ENCODE peak calls at places on chromosomes 3 and 15, in five cellular contexts. N, O, Z, T and Q are unnamed samples.
A peak's percentile ranks its signal among the peaks of the same experiment; 100 is the strongest.

GRCh38 chr3:113514265-113514769 is 639 bp downstream of the SPICE1 start:
- DNase-seq in Z (no peak), T (no peak), O (no peak), N (no peak), Q (no peak)

GRCh38 chr15:87219650-87220615 is 1036.6 kb downstream of the NTRK3 start:
- DNase-seq in O (no peak), T (no peak), N (no peak), Z (no peak), Q (no peak)

GRCh38 chr15:75228787-75229186 is 27.1 kb downstream of the C15orf39 start:
- DNase-seq in O (peak; percentile 49), N (no peak), T (no peak), Z (no peak), Q (peak; percentile 4)

GRCh38 chr15:32855942-32856341 is 138.1 kb downstream of the GREM1 start:
- DNase-seq in O (no peak), Z (peak; percentile 22), N (no peak), T (no peak), Q (no peak)

GRCh38 chr3:10228248-10228950 is 19.9 kb upstream of the TATDN2 start:
- DNase-seq in Z (peak; percentile 42), O (no peak), T (no peak), N (no peak), Q (no peak)

GRCh38 chr3:153210116-153210515 is 48.1 kb downstream of the RAP2B start:
- DNase-seq in Z (no peak), T (no peak), N (no peak), O (no peak), Q (no peak)

GRCh38 chr3:129837057-129837631 is 56.4 kb downstream of the TMCC1 start:
- DNase-seq in Z (no peak), N (no peak), T (no peak), O (no peak), Q (no peak)

GRCh38 chr3:152444029-152444641 is 175.4 kb downstream of the MBNL1 start:
- DNase-seq in T (no peak), N (peak; percentile 46), O (no peak), Z (no peak), Q (no peak)

GRCh38 chr3:87987952-87988351 is 70.9 kb downstream of the CGGBP1 start:
- DNase-seq in N (no peak), Z (no peak), O (no peak), T (no peak), Q (no peak)

GRCh38 chr3:58722526-58722925 is 56.0 kb upstream of the FAM3D start:
- DNase-seq in N (no peak), Z (no peak), O (no peak), T (no peak), Q (no peak)

GRCh38 chr15:68732451-68732850 is 88.2 kb downstream of the ANP32A start:
- DNase-seq in O (no peak), Z (no peak), N (no peak), T (no peak), Q (no peak)

GRCh38 chr15:62711691-62712454 is 330.7 kb upstream of the TPM1 start:
- DNase-seq in Z (no peak), T (no peak), N (no peak), O (no peak), Q (no peak)

GRCh38 chr3:187521546-187521945 is 148.6 kb downstream of the SST start:
- DNase-seq in O (no peak), N (no peak), Z (no peak), T (no peak), Q (no peak)

GRCh38 chr15:92232317-92232716 is 161.4 kb upstream of the ST8SIA2 start:
- DNase-seq in N (no peak), Z (no peak), O (no peak), T (no peak), Q (no peak)

GRCh38 chr15:44670087-44670945 is 6.9 kb upstream of the SPG11 start:
- DNase-seq in N (no peak), O (no peak), T (no peak), Z (no peak), Q (no peak)

GRCh38 chr3:71695000-71695482 is 30.2 kb downstream of the EIF4E3 start:
- DNase-seq in T (no peak), Z (peak; percentile 61), N (no peak), O (no peak), Q (no peak)

GRCh38 chr3:17258823-17259436 is 374.2 kb downstream of the PLCL2 start:
- DNase-seq in O (no peak), T (no peak), N (peak; percentile 58), Z (peak; percentile 7), Q (no peak)

GRCh38 chr3:178588593-178588992 is 52.4 kb downstream of the KCNMB2 start:
- DNase-seq in O (no peak), N (peak; percentile 1), Z (no peak), T (no peak), Q (no peak)

GRCh38 chr3:178584722-178585121 is 48.5 kb downstream of the KCNMB2 start:
- DNase-seq in O (no peak), T (no peak), Z (no peak), N (no peak), Q (no peak)

GRCh38 chr3:178585439-178585838 is 49.2 kb downstream of the KCNMB2 start:
- DNase-seq in O (no peak), T (no peak), N (peak; percentile 7), Z (no peak), Q (no peak)

DNA sequence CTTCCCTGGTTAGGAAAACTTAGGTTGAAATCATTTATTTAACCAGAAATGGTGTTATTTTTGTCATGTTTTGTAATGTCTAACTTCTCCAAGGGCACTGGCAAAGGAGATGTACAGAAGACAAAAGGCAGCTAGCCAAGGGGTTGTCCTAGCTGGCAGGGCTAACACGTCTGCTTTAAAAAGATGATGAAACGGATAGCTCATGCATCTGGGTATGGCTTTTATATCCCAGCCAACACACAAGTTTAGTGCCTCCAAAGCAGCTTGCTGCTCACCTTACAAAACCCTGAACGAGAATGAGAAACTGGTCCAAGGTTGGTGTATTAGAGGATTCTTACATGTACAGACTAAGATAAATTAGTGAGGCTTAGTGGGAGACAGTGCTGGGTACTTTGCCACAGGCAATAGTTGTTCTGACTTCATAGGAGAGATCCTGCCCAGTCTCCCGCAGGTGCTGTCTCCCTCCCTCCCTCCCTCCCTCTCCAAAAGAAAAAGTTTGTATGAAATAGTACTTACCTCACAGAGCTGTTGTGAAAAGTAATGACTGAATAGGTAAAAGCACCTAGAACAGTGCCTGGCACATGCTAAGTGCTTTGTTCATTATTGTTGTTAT is 47.8 kb downstream of the KCNMB2 start:
- DNase-seq in T (no peak), O (no peak), Z (no peak), N (peak; percentile 4), Q (no peak)
- TF ChIP-seq CTCF in T (no peak), O (no peak), Z (no peak), N (no peak), Q (no peak)

DNA sequence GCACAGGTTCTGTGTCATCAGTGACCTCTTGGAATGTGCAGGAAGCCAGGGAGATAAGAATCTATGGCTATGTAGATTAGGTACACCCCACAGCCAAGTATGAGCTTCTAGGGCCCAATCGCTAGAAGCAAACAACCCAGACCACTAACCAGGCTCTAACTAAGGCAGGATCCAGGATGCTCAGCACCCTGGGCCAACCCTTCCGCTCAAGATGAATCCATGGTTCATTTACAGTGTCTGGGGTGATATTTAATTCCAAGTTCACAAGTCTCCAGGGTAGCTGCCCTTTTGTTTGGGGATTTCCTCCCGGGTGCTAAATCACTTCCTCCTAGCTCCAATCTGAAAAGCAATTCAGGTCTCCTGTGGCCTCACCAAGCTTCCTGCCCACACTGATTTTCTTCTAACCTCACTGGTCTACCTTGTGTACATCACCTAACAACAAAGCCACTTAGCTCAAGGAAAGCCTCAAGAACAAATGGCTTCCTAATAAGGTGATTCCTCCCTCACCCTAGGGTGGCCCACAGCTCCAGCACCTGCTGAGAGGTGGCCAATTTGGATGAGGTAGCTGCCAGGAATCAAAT is 2.4 kb downstream of the EHD4 start:
- DNase-seq in T (no peak), Z (no peak), O (no peak), N (no peak), Q (no peak)
- H3K4me3 ChIP-seq in T (no peak overlapping the region), Z (no peak overlapping the region), O (peak overlapping the region; percentile 86), N (no peak overlapping the region), Q (no peak overlapping the region)

GRCh38 chr3:50982540-50983325 is 308.0 kb downstream of the DOCK3 start:
- DNase-seq in T (no peak), Z (no peak), O (no peak), N (no peak), Q (no peak)

GRCh38 chr3:50983887-50984286 is 309.2 kb downstream of the DOCK3 start:
- DNase-seq in T (no peak), Z (no peak), N (no peak), O (no peak), Q (no peak)

DNA sequence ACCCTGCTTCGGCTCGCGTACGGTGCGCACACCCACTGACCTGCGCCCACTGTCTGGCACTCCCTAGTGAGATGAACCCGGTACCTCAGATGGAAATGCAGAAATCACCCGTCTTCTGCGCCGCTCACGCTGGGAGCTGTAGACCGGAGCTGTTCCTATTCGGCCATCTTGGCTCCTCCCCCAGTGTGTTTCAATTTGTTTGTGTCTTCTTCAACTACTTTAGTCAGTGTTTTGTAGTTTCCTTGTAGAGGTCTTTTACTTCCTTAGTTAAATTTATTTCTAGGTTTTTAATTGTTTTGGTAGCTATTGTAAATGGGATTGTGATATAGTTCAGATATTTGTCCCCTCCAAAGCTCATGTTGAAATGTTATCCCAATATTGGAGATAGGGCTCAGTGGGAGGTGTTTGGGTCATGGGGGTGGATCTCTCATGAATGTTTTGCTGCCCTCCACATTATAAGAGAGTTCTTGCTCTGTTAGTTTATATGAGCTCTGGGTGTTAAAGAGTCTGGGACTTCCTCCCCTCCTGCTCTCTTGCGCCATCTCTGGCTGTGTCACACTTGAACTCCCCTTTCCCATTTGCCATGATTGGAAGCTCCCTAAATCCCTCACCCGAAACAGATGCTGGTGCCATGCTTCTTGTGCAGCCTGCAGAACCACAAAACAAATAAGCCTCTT is 304.4 kb downstream of the DOCK3 start:
- DNase-seq in Z (no peak), N (no peak), T (no peak), O (no peak), Q (no peak)
- TF ChIP-seq CTCF in Z (no peak), N (peak; percentile 19), T (no peak), O (no peak), Q (peak; percentile 27)

GRCh38 chr3:4977889-4978258 is 1.4 kb upstream of the BHLHE40 start:
- DNase-seq in T (no peak), N (no peak), O (no peak), Z (no peak), Q (no peak)

GRCh38 chr3:4978966-4979400 is 254 bp upstream of the BHLHE40 start:
- DNase-seq in O (peak; percentile 98), N (peak; percentile 87), Z (peak; percentile 99), T (peak; percentile 97), Q (peak; percentile 83)

GRCh38 chr3:4979401-4980228 is at the start of gene BHLHE40:
- DNase-seq in Z (peak; percentile 47), O (no peak), T (no peak), N (no peak), Q (no peak)

GRCh38 chr3:4977001-4977888 is 2.0 kb upstream of the BHLHE40 start:
- DNase-seq in T (peak; percentile 86), Z (peak; percentile 89), N (peak; percentile 39), O (peak; percentile 91), Q (peak; percentile 49)

DNA sequence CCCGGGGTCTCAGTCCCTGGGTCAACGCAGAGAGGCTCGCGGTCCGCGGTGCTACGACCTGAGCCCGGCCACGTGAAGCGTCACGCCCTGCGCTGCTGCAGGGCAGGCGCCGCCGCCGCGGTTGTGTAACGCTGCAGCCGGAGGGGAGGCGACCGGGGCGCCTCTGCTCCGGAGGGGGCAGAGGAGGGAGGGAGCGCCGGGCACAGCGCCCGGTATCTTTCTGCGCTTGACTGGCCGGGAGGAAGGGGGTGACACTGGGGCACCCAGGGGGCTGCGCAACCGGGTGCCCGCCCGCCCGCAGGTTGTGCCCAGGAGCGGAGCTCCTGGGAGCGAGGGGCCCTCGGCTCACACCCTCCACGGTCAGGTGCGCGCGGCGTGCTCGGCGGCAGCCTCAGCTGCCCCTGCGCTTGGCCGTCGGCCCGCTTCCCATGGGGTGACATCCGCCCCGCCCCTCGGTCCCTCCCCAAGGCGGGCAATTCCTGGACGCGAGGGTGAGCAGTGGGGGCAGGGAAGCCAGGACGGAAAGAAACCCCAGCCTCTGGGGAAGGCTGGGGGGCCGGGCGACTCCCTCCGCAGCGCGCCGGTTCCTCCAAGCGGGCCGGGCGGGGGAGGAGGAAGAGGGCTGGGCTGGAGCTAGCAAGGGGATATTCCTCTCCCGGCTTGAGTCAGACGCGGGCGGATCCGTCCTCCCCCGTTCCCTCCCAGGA is 825 bp upstream of the BHLHE40 start:
- DNase-seq in N (peak; percentile 85), Z (peak; percentile 97), O (peak; percentile 99), T (peak; percentile 98), Q (peak; percentile 89)
- H3K4me3 ChIP-seq in N (peak overlapping the region; percentile 78), Z (no peak overlapping the region), O (peak overlapping the region; percentile 98), T (peak overlapping the region; percentile 5), Q (peak overlapping the region; percentile 64)